ENCODE peak calls at places on chromosomes 16 and 17, in four cellular contexts. One of them, this sample, is unnamed.
A peak's percentile ranks its signal among the peaks of the same experiment; 100 is the strongest.

GRCh38 chr17:57649731-57650484 is 95.2 kb downstream of the CCDC182 start:
- DNase-seq in fibroblast of lung: peak; percentile 31
- DNase-seq in IMR-90: peak; percentile 66
- DNase-seq in effector memory CD4-positive, alpha-beta T cell: no peak
- DNase-seq in this sample: no peak

GRCh38 chr17:57444632-57445031 is 188.3 kb downstream of the MSI2 start:
- DNase-seq in fibroblast of lung: no peak
- DNase-seq in IMR-90: no peak
- DNase-seq in effector memory CD4-positive, alpha-beta T cell: no peak
- DNase-seq in this sample: no peak

GRCh38 chr17:32596666-32597065 is 109.9 kb downstream of the CDK5R1 start:
- DNase-seq in fibroblast of lung: no peak
- DNase-seq in IMR-90: peak; percentile 5
- DNase-seq in effector memory CD4-positive, alpha-beta T cell: no peak
- DNase-seq in this sample: no peak

GRCh38 chr17:83030432-83030831 is 49.0 kb upstream of the METRNL start:
- DNase-seq in fibroblast of lung: no peak
- DNase-seq in IMR-90: no peak
- DNase-seq in effector memory CD4-positive, alpha-beta T cell: no peak
- DNase-seq in this sample: no peak

GRCh38 chr17:55334881-55335523 is 70.2 kb downstream of the HLF start:
- DNase-seq in fibroblast of lung: no peak
- DNase-seq in IMR-90: no peak
- DNase-seq in effector memory CD4-positive, alpha-beta T cell: no peak
- DNase-seq in this sample: no peak

GRCh38 chr17:41734139-41734948 is at the start of gene HAP1:
- DNase-seq in fibroblast of lung: peak; percentile 17
- DNase-seq in IMR-90: peak; percentile 8
- DNase-seq in effector memory CD4-positive, alpha-beta T cell: no peak
- DNase-seq in this sample: no peak

GRCh38 chr17:76202516-76202915 is 37.8 kb downstream of the RNF157 start:
- DNase-seq in fibroblast of lung: no peak
- DNase-seq in IMR-90: peak; percentile 9
- DNase-seq in effector memory CD4-positive, alpha-beta T cell: no peak
- DNase-seq in this sample: no peak

GRCh38 chr17:16040710-16041251 is 41.2 kb downstream of the TTC19 start:
- DNase-seq in fibroblast of lung: peak; percentile 58
- DNase-seq in IMR-90: peak; percentile 87
- DNase-seq in effector memory CD4-positive, alpha-beta T cell: no peak
- DNase-seq in this sample: no peak

GRCh38 chr17:42687707-42688275 is 5.5 kb downstream of the CNTNAP1 start:
- DNase-seq in fibroblast of lung: no peak
- DNase-seq in IMR-90: no peak
- DNase-seq in effector memory CD4-positive, alpha-beta T cell: no peak
- DNase-seq in this sample: no peak

GRCh38 chr17:31422443-31422842 is 31.0 kb downstream of the RAB11FIP4 start:
- DNase-seq in fibroblast of lung: no peak
- DNase-seq in IMR-90: no peak
- DNase-seq in effector memory CD4-positive, alpha-beta T cell: no peak
- DNase-seq in this sample: no peak

GRCh38 chr16:70573451-70574121 is 50.0 kb downstream of the SF3B3 start:
- DNase-seq in fibroblast of lung: peak; percentile 97
- DNase-seq in IMR-90: peak; percentile 97
- DNase-seq in effector memory CD4-positive, alpha-beta T cell: no peak
- DNase-seq in this sample: no peak

GRCh38 chr16:53071748-53072301 is 17.0 kb downstream of the CHD9 start:
- DNase-seq in fibroblast of lung: peak; percentile 46
- DNase-seq in IMR-90: no peak
- DNase-seq in effector memory CD4-positive, alpha-beta T cell: no peak
- DNase-seq in this sample: no peak

GRCh38 chr16:89723279-89724250 is 2.2 kb downstream of the ZNF276 start:
- DNase-seq in fibroblast of lung: peak; percentile 24
- DNase-seq in IMR-90: peak; percentile 14
- DNase-seq in effector memory CD4-positive, alpha-beta T cell: peak; percentile 76
- DNase-seq in this sample: no peak

GRCh38 chr16:24463196-24463945 is 76.0 kb upstream of the RBBP6 start:
- DNase-seq in fibroblast of lung: no peak
- DNase-seq in IMR-90: no peak
- DNase-seq in effector memory CD4-positive, alpha-beta T cell: no peak
- DNase-seq in this sample: no peak

GRCh38 chr17:62941358-62941991 is 24.6 kb upstream of the TANC2 start:
- DNase-seq in fibroblast of lung: no peak
- DNase-seq in IMR-90: no peak
- DNase-seq in effector memory CD4-positive, alpha-beta T cell: no peak
- DNase-seq in this sample: no peak

GRCh38 chr17:39926588-39927100 is 757 bp downstream of the ORMDL3 start:
- DNase-seq in fibroblast of lung: no peak
- DNase-seq in IMR-90: no peak
- DNase-seq in effector memory CD4-positive, alpha-beta T cell: peak; percentile 48
- DNase-seq in this sample: peak; percentile 22

GRCh38 chr16:81447383-81448101 is 2.9 kb downstream of the CMIP start:
- DNase-seq in fibroblast of lung: no peak
- DNase-seq in IMR-90: no peak
- DNase-seq in effector memory CD4-positive, alpha-beta T cell: no peak
- DNase-seq in this sample: no peak

GRCh38 chr17:633133-633532 is 81.5 kb downstream of the VPS53 start:
- DNase-seq in fibroblast of lung: no peak
- DNase-seq in IMR-90: no peak
- DNase-seq in effector memory CD4-positive, alpha-beta T cell: no peak
- DNase-seq in this sample: no peak

GRCh38 chr16:86509759-86510464 is 415 bp upstream of the FOXF1 start:
- DNase-seq in fibroblast of lung: peak; percentile 96
- DNase-seq in IMR-90: peak; percentile 96
- DNase-seq in effector memory CD4-positive, alpha-beta T cell: no peak
- DNase-seq in this sample: no peak

GRCh38 chr17:80372456-80372855 is 42.5 kb upstream of the ENDOV start:
- DNase-seq in fibroblast of lung: no peak
- DNase-seq in IMR-90: no peak
- DNase-seq in effector memory CD4-positive, alpha-beta T cell: no peak
- DNase-seq in this sample: no peak

GRCh38 chr17:43846963-43847369 is at the start of gene CD300LG:
- DNase-seq in fibroblast of lung: no peak
- DNase-seq in IMR-90: no peak
- DNase-seq in effector memory CD4-positive, alpha-beta T cell: no peak
- DNase-seq in this sample: no peak

GRCh38 chr17:28384281-28385036 is 13.0 kb downstream of the SARM1 start:
- DNase-seq in fibroblast of lung: no peak
- DNase-seq in IMR-90: no peak
- DNase-seq in effector memory CD4-positive, alpha-beta T cell: peak; percentile 45
- DNase-seq in this sample: no peak

GRCh38 chr17:79840204-79840988 is 1.2 kb upstream of the CBX4 start:
- DNase-seq in fibroblast of lung: peak; percentile 66
- DNase-seq in IMR-90: peak; percentile 31
- DNase-seq in effector memory CD4-positive, alpha-beta T cell: no peak
- DNase-seq in this sample: no peak

GRCh38 chr17:36196099-36196496 is 460 bp downstream of the CCL3L1 start:
- DNase-seq in fibroblast of lung: no peak
- DNase-seq in IMR-90: no peak
- DNase-seq in effector memory CD4-positive, alpha-beta T cell: no peak
- DNase-seq in this sample: no peak
- H3K4me3 ChIP-seq in fibroblast of lung: no peak overlapping the region
- H3K4me3 ChIP-seq in IMR-90: no peak overlapping the region
- H3K4me3 ChIP-seq in effector memory CD4-positive, alpha-beta T cell: no peak overlapping the region
- H3K4me3 ChIP-seq in this sample: no peak overlapping the region

GRCh38 chr17:36550491-36551417 is 6.0 kb downstream of the GGNBP2 start:
- DNase-seq in fibroblast of lung: no peak
- DNase-seq in IMR-90: no peak
- DNase-seq in effector memory CD4-positive, alpha-beta T cell: no peak
- DNase-seq in this sample: no peak

GRCh38 chr17:36547776-36548175 is 3.1 kb downstream of the GGNBP2 start:
- DNase-seq in fibroblast of lung: no peak
- DNase-seq in IMR-90: no peak
- DNase-seq in effector memory CD4-positive, alpha-beta T cell: no peak
- DNase-seq in this sample: no peak

GRCh38 chr17:36553459-36553858 is 8.7 kb downstream of the GGNBP2 start:
- DNase-seq in fibroblast of lung: no peak
- DNase-seq in IMR-90: no peak
- DNase-seq in effector memory CD4-positive, alpha-beta T cell: no peak
- DNase-seq in this sample: no peak
- H3K36me3 ChIP-seq in fibroblast of lung: peaks cover 11% of the 10 kb centered on the region
- H3K36me3 ChIP-seq in IMR-90: peaks cover 28% of the 10 kb centered on the region
- H3K36me3 ChIP-seq in effector memory CD4-positive, alpha-beta T cell: peaks cover 20% of the 10 kb centered on the region
- H3K36me3 ChIP-seq in this sample: peaks cover 7% of the 10 kb centered on the region

GRCh38 chr17:60141111-60142018 is 8.4 kb upstream of the CA4 start:
- DNase-seq in fibroblast of lung: peak; percentile 21
- DNase-seq in IMR-90: peak; percentile 13
- DNase-seq in effector memory CD4-positive, alpha-beta T cell: no peak
- DNase-seq in this sample: no peak

GRCh38 chr17:60137731-60138130 is 12.0 kb upstream of the CA4 start:
- DNase-seq in fibroblast of lung: no peak
- DNase-seq in IMR-90: no peak
- DNase-seq in effector memory CD4-positive, alpha-beta T cell: no peak
- DNase-seq in this sample: no peak

GRCh38 chr17:60138769-60139437 is 10.9 kb upstream of the CA4 start:
- DNase-seq in fibroblast of lung: no peak
- DNase-seq in IMR-90: no peak
- DNase-seq in effector memory CD4-positive, alpha-beta T cell: no peak
- DNase-seq in this sample: no peak

GRCh38 chr17:60142872-60143499 is 6.8 kb upstream of the CA4 start:
- DNase-seq in fibroblast of lung: peak; percentile 84
- DNase-seq in IMR-90: peak; percentile 83
- DNase-seq in effector memory CD4-positive, alpha-beta T cell: peak; percentile 53
- DNase-seq in this sample: peak; percentile 84

DNA sequence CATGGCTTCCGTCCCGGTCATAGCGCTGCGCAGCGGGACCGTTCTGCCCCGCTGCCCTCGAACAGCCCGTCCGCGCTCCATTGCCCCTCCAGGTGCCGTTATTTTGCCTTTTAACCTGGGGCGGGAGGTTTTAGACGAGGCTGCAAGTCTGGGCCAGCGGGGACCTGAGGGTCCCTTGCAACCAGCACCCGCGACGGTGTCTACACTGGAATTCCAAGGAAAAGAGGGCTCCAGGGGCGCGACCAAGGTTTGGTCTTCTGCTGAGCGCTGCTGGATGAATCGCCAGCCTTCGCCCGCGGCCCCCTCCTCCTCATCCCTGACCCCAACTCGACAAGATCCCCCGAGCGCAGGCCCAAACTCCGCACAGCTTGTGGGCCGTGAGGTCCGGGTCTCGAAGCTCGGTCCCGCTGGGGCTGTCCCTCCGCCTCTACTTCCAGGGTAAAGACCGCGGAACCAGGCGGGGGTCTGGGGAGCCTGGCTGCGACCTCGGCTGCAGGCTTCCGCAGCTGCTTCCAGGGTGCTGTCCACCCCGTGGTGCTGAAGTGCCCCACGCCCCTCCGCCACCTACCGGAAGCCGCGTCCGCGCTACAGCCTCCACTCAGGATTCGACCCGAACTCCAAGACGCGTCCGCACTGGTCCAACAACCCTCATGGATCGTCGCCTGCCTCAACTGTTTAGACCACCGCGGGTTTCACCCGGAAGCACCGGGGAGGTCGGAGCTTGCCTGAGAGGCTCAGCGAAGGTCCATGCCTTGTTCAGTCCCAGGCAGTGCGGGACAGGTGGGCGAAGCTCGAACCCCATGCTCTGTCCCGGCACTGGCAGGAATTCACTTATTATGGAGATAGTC is 10.1 kb upstream of the CA4 start:
- DNase-seq in fibroblast of lung: peak; percentile 67
- DNase-seq in IMR-90: peak; percentile 58
- DNase-seq in effector memory CD4-positive, alpha-beta T cell: peak; percentile 44
- DNase-seq in this sample: no peak
- H3K4me3 ChIP-seq in fibroblast of lung: no peak overlapping the region
- H3K4me3 ChIP-seq in IMR-90: no peak overlapping the region
- H3K4me3 ChIP-seq in effector memory CD4-positive, alpha-beta T cell: no peak overlapping the region
- H3K4me3 ChIP-seq in this sample: no peak overlapping the region

DNA sequence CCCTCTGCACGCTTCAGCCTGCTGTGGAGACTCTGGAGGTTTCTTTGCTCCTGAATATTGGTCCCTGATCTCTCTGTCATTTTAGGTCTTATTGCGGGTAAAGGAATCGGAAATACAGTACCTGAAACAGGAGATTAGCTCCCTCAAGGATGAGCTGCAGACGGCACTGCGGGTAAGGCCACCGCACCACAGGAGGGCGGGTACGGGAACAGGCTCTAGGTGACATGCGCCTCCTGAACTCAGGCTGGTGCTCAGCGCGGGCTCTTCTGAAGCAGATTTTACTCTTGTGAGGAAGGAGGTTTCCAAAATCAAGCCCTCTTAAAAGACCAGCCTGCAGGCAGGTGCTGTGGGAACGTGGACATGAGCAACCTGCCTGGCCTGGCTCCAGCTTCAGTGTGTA is 29.8 kb downstream of the PLD6 start:
- DNase-seq in fibroblast of lung: no peak
- DNase-seq in IMR-90: no peak
- DNase-seq in effector memory CD4-positive, alpha-beta T cell: no peak
- DNase-seq in this sample: no peak
- H3K36me3 ChIP-seq in fibroblast of lung: peaks cover 43% of the 10 kb centered on the region
- H3K36me3 ChIP-seq in IMR-90: peaks cover 84% of the 10 kb centered on the region
- H3K36me3 ChIP-seq in effector memory CD4-positive, alpha-beta T cell: peaks cover 21% of the 10 kb centered on the region
- H3K36me3 ChIP-seq in this sample: peaks cover 25% of the 10 kb centered on the region

GRCh38 chr17:60390223-60390622 is 1.7 kb downstream of the USP32 start:
- DNase-seq in fibroblast of lung: peak; percentile 38
- DNase-seq in IMR-90: peak; percentile 47
- DNase-seq in effector memory CD4-positive, alpha-beta T cell: no peak
- DNase-seq in this sample: no peak
- H3K4me3 ChIP-seq in fibroblast of lung: peak overlapping the region; percentile 92
- H3K4me3 ChIP-seq in IMR-90: peak overlapping the region; percentile 63
- H3K4me3 ChIP-seq in effector memory CD4-positive, alpha-beta T cell: no peak overlapping the region
- H3K4me3 ChIP-seq in this sample: no peak overlapping the region

DNA sequence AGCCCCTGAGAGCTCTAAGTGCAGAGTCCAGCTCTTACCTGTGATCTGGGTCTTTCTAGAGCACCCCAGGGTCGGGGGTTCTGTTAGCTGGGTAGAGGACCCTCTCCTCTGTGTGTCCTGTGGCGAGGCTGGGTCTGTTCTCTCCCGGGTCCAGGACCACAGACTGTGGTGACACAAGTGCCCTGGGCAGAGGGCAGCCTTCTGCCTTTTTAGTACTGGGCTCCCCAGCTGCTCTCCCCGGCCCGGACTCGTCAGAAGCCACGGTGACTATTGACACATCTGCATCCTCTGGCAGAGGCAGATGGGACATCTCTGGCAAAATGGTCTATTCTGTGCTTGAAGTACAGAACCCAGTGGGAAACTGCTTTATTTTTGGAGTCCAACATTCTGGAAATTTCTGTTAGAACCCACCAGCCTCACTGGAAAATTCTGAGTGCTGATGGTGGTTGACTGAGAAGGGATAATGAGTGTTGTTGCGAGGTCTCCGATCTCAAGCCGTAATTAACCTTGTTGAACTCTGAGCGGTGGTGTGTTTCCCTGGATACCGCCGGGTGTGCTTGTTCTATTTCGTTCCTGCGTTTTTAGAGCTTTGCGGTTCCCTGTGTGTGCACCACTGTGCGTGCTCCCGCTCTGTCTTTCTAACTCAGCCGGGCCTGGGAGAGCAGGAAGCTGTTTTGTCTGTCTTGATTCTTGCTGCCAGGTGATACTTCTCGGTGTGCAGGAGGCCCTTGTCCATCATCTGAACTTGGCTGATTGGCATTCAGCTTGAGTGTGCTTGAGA is 26.0 kb upstream of the NUDT16L1 start:
- DNase-seq in fibroblast of lung: no peak
- DNase-seq in IMR-90: no peak
- DNase-seq in effector memory CD4-positive, alpha-beta T cell: no peak
- DNase-seq in this sample: no peak
- H3K36me3 ChIP-seq in fibroblast of lung: peaks cover 19% of the 10 kb centered on the region
- H3K36me3 ChIP-seq in IMR-90: peaks cover 63% of the 10 kb centered on the region
- H3K36me3 ChIP-seq in effector memory CD4-positive, alpha-beta T cell: peaks cover 48% of the 10 kb centered on the region
- H3K36me3 ChIP-seq in this sample: peaks cover 24% of the 10 kb centered on the region

GRCh38 chr16:54873081-54873480 is 57.6 kb upstream of the IRX5 start:
- DNase-seq in fibroblast of lung: no peak
- DNase-seq in IMR-90: no peak
- DNase-seq in effector memory CD4-positive, alpha-beta T cell: no peak
- DNase-seq in this sample: no peak
- H3K4me3 ChIP-seq in fibroblast of lung: no peak overlapping the region
- H3K4me3 ChIP-seq in IMR-90: no peak overlapping the region
- H3K4me3 ChIP-seq in effector memory CD4-positive, alpha-beta T cell: no peak overlapping the region
- H3K4me3 ChIP-seq in this sample: no peak overlapping the region

GRCh38 chr16:51577621-51578303 is 426.7 kb upstream of the SALL1 start:
- DNase-seq in fibroblast of lung: peak; percentile 26
- DNase-seq in IMR-90: peak; percentile 15
- DNase-seq in effector memory CD4-positive, alpha-beta T cell: no peak
- DNase-seq in this sample: peak; percentile 11
- H3K36me3 ChIP-seq in fibroblast of lung: no peaks in the 10 kb centered on the region
- H3K36me3 ChIP-seq in IMR-90: no peaks in the 10 kb centered on the region
- H3K36me3 ChIP-seq in effector memory CD4-positive, alpha-beta T cell: no peaks in the 10 kb centered on the region
- H3K36me3 ChIP-seq in this sample: no peaks in the 10 kb centered on the region

This sample was measured in iPS DF 6.9.